ENCODE peak calls at places on chromosomes 1 and 21, in five cellular contexts. I, D, Q, P and A are unnamed samples. For H3K9me3, the result is how much of the 10 kb centered on the place peaks cover.

GRCh38 chr1:77170687-77171086 is 48.5 kb downstream of the PIGK start:
- DNase-seq in I (peak), D (no peak), Q (no peak), P (peak), A (no peak)

GRCh38 chr1:219278288-219278687 is 104.6 kb downstream of the LYPLAL1 start:
- DNase-seq in I (no peak), D (no peak), Q (no peak), P (no peak), A (no peak)

GRCh38 chr1:227317541-227318002 is 720 bp downstream of the CDC42BPA start:
- DNase-seq in I (peak), D (peak), Q (no peak), P (peak), A (peak)

GRCh38 chr1:36836916-36837315 is 197.4 kb downstream of the GRIK3 start:
- DNase-seq in I (no peak), D (no peak), Q (no peak), P (no peak), A (no peak)

GRCh38 chr1:6935379-6936307 is 150.4 kb downstream of the CAMTA1 start:
- DNase-seq in I (peak), D (no peak), Q (no peak), P (no peak), A (no peak)

GRCh38 chr1:208242829-208243521 is 1.2 kb downstream of the PLXNA2 start:
- DNase-seq in I (no peak), D (no peak), Q (no peak), P (no peak), A (no peak)

GRCh38 chr1:6802893-6803292 is 17.6 kb downstream of the CAMTA1 start:
- DNase-seq in I (no peak), D (no peak), Q (no peak), P (no peak), A (no peak)

GRCh38 chr1:118145736-118146135 is 39.3 kb downstream of the SPAG17 start:
- DNase-seq in I (no peak), D (no peak), Q (no peak), P (peak), A (no peak)

GRCh38 chr1:85599638-85600037 is 19.1 kb downstream of the CCN1 start:
- DNase-seq in I (no peak), D (no peak), Q (no peak), P (no peak), A (no peak)

GRCh38 chr1:22347854-22348760 is 103.5 kb upstream of the ZBTB40 start:
- DNase-seq in I (no peak), D (no peak), Q (no peak), P (no peak), A (peak)

GRCh38 chr1:154716012-154716411 is 108.0 kb upstream of the ADAR start:
- DNase-seq in I (no peak), D (no peak), Q (no peak), P (no peak), A (no peak)

GRCh38 chr21:44732956-44733355 is 21.6 kb upstream of the TSPEAR start:
- DNase-seq in I (no peak), D (no peak), Q (no peak), P (no peak), A (no peak)

GRCh38 chr1:91603409-91603808 is 102.8 kb downstream of the CDC7 start:
- DNase-seq in I (no peak), D (no peak), Q (no peak), P (no peak), A (no peak)

GRCh38 chr1:247822060-247822459 is 1.9 kb downstream of the OR14A16 start:
- DNase-seq in I (no peak), D (no peak), Q (no peak), P (no peak), A (no peak)

GRCh38 chr1:247824023-247824422 is at the start of gene OR14A16:
- DNase-seq in I (no peak), D (no peak), Q (no peak), P (no peak), A (no peak)

GRCh38 chr1:247829651-247830050 is 5.7 kb upstream of the OR14A16 start:
- DNase-seq in I (no peak), D (no peak), Q (no peak), P (no peak), A (no peak)

DNA sequence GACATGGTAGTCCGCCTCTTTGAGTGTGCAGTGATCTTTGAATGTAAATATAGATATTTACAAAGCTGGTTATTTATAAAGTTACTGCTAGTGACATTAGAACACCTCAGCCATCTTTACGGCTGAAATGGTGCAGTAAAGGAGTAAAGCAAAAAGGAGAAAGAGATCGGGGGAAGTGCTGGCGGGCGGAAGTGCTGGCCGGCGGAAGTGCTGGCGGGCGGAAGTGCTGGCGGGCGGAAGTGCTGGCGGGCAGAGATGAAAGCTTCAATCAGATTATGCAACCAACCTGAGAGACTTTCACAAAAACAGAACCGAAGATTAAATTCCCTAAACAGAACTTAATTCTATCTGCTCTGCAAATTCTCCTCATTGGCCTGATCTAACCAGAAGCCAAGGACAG is 1.4 kb upstream of the OR14A16 start:
- DNase-seq in I (no peak), D (no peak), Q (no peak), P (no peak), A (no peak)
- H3K9me3 ChIP-seq in I (under half), D (under half), Q (under half), P (under half), A (under half)

GRCh38 chr1:193326296-193326695 is 139.9 kb upstream of the B3GALT2 start:
- DNase-seq in I (no peak), D (no peak), Q (no peak), P (no peak), A (no peak)
- H3K9me3 ChIP-seq in I (under half), D (under half), Q (under half), P (under half), A (under half)

GRCh38 chr1:210170220-210170619 is 62.4 kb upstream of the SERTAD4 start:
- DNase-seq in I (no peak), D (no peak), Q (no peak), P (no peak), A (no peak)
- H3K9me3 ChIP-seq in I (under half), D (under half), Q (under half), P (under half), A (under half)

DNA sequence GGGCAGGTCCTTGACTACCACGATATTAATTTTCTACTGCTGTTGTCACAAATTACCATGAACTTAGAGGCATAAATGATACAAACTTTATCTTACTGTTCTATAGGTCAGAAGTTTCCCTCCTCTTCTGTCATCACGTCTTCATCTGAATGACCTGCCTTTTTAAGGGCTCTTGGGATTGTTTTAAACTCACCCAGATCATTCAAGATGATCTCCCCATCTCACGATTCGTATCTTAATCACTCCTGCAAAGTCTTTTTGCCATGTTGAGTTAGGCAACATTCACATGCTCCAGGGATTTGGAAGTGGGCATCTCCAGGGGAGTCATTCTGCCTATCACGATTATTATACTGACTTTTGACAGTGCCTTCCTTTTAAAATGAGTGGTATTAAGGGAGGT is 32.1 kb downstream of the NCAM2 start:
- DNase-seq in I (no peak), D (no peak), Q (no peak), P (no peak), A (no peak)
- H3K9me3 ChIP-seq in I (under half), D (under half), Q (under half), P (under half), A (under half)

GRCh38 chr1:114485286-114485685 is 25.7 kb downstream of the TRIM33 start:
- DNase-seq in I (peak), D (no peak), Q (no peak), P (peak), A (no peak)
- H3K9me3 ChIP-seq in I (under half), D (under half), Q (under half), P (under half), A (under half)

GRCh38 chr1:232686346-232686745 is 56.4 kb upstream of the SIPA1L2 start:
- DNase-seq in I (no peak), D (no peak), Q (no peak), P (peak), A (peak)
- H3K9me3 ChIP-seq in I (under half), D (under half), Q (under half), P (under half), A (under half)

DNA sequence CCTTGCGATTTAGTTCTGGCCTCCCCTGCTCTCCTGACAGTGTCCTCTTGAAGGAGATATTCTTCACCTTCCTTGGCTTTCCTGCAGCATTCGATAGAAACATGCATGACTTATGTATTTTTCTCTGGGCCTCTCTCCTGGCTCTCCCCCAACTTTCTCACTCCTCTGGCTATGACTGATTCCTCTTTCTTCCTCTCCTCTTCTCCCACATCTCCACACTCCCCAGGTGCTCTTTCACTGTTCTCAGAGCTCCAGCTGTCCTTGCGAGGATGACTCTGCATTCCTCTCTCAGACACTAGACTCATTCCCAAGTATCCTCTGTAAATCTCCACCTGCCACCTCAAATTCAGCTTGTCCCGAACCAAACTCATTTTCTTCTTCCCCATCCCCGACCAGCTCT is 18.0 kb downstream of the LRRC42 start:
- DNase-seq in I (no peak), D (no peak), Q (no peak), P (peak), A (no peak)
- H3K9me3 ChIP-seq in I (under half), D (under half), Q (under half), P (under half), A (under half)

GRCh38 chr1:104463126-104463697 is 713.5 kb downstream of the AMY1C start:
- DNase-seq in I (no peak), D (no peak), Q (no peak), P (no peak), A (no peak)
- H3K9me3 ChIP-seq in I (under half), D (under half), Q (under half), P (under half), A (under half)

GRCh38 chr1:3978928-3979325 is 78.9 kb upstream of the C1orf174 start:
- DNase-seq in I (no peak), D (no peak), Q (no peak), P (no peak), A (no peak)
- H3K9me3 ChIP-seq in I (under half), D (under half), Q (under half), P (half or more), A (under half)

GRCh38 chr21:21547368-21547953 is 549.3 kb downstream of the NCAM2 start:
- DNase-seq in I (peak), D (no peak), Q (no peak), P (peak), A (no peak)
- H3K9me3 ChIP-seq in I (under half), D (under half), Q (under half), P (under half), A (under half)